ENCODE peak calls at places on chromosomes 6 and 20, in eight cellular contexts. Z is right cardiac atrium; Q is body of pancreas; O is lower lobe of right lung; Y is CD8-positive, alpha-beta memory T cell; F is neural progenitor cell; U is psoas muscle; V is uterus. S is an unnamed sample.
A peak's percentile ranks its signal among the peaks of the same experiment; 100 is the strongest.

GRCh38 chr6:102812242-102812641 is 1418.7 kb downstream of the GRIK2 start:
- DNase-seq in Z (no peak), Q (no peak), O (no peak), Y (no peak), F (no peak), U (no peak), V (no peak), S (no peak)

GRCh38 chr6:52937908-52938307 is 28.4 kb upstream of the GSTA3 start:
- DNase-seq in Z (no peak), Q (no peak), O (no peak), Y (no peak), F (no peak), U (no peak), V (no peak), S (no peak)

GRCh38 chr6:39342692-39343460 is 20.4 kb upstream of the KCNK16 start:
- DNase-seq in Z (no peak), Q (no peak), O (no peak), Y (no peak), F (no peak), U (no peak), V (no peak), S (no peak)

GRCh38 chr6:34065470-34066283 is 80.2 kb downstream of the GRM4 start:
- DNase-seq in Z (peak; percentile 59), Q (no peak), O (no peak), Y (no peak), F (no peak), U (no peak), V (peak; percentile 51), S (peak; percentile 68)

GRCh38 chr20:35575958-35576357 is 34.1 kb downstream of the ERGIC3 start:
- DNase-seq in Z (no peak), Q (no peak), O (no peak), Y (no peak), F (no peak), U (peak; percentile 6), V (no peak), S (no peak)

GRCh38 chr6:33826537-33826936 is 22.7 kb upstream of the MLN start:
- DNase-seq in Z (no peak), Q (no peak), O (no peak), Y (no peak), F (no peak), U (no peak), V (no peak), S (no peak)

GRCh38 chr6:47162793-47163192 is 120.7 kb upstream of the ADGRF1 start:
- DNase-seq in Z (no peak), Q (no peak), O (no peak), Y (no peak), F (no peak), U (no peak), V (no peak), S (no peak)

GRCh38 chr6:153328194-153328593 is 197.1 kb upstream of the RGS17 start:
- DNase-seq in Z (no peak), Q (no peak), O (no peak), Y (no peak), F (no peak), U (no peak), V (no peak), S (no peak)

GRCh38 chr20:11235058-11235457 is 561.3 kb upstream of the JAG1 start:
- DNase-seq in Z (no peak), Q (no peak), O (no peak), Y (no peak), F (no peak), U (no peak), V (no peak), S (no peak)

GRCh38 chr6:51108563-51109234 is 290.0 kb downstream of the TFAP2B start:
- DNase-seq in Z (no peak), Q (no peak), O (no peak), Y (no peak), F (no peak), U (no peak), V (no peak), S (no peak)

GRCh38 chr6:139028242-139028657 is 295 bp upstream of the ABRACL start:
- DNase-seq in Z (no peak), Q (peak; percentile 59), O (no peak), Y (no peak), F (peak; percentile 72), U (no peak), V (no peak), S (no peak)

GRCh38 chr6:139028658-139029469 is at the start of gene ABRACL:
- DNase-seq in Z (peak; percentile 64), Q (peak; percentile 56), O (peak; percentile 78), Y (peak; percentile 64), F (peak; percentile 52), U (peak; percentile 70), V (peak; percentile 58), S (peak; percentile 34)

GRCh38 chr6:139030211-139030530 is 1.6 kb downstream of the ABRACL start:
- DNase-seq in Z (no peak), Q (no peak), O (no peak), Y (no peak), F (peak; percentile 41), U (no peak), V (no peak), S (no peak)

GRCh38 chr6:139029470-139030210 is 1.1 kb downstream of the ABRACL start:
- DNase-seq in Z (peak; percentile 70), Q (peak; percentile 64), O (peak; percentile 84), Y (no peak), F (peak; percentile 63), U (peak; percentile 79), V (peak; percentile 54), S (no peak)

DNA sequence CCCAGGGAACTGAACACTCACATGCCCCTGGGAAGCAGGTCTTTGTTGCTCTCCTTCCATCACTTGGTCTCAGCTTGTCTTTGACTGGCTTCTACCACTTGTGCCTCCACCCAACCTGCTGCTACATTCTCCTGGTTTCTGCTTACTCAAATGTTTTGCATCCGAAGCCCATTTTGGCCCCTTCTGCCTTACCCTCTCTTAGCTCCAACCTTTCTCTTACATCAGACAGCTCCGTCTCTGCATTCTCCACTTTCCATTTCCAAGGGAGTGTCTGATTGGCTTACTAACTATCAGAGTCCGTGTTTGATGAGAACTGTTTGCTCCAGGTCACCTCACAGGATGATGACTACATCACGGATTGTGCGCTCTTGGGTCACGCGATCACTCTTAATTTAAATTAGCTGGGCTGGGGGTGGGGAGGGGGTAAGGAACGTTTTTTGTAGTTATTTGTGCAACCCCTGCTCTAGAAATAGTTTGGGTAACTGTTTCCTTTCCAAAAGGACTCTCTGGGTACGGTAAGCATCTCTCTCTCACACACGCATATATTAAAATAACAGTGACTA is 844 bp upstream of the ABRACL start:
- DNase-seq in Z (no peak), Q (no peak), O (no peak), Y (no peak), F (peak; percentile 42), U (no peak), V (no peak), S (no peak)
- H3K4me3 ChIP-seq in Z (peak overlapping the region; percentile 72), Q (no peak overlapping the region), O (peak overlapping the region; percentile 85), Y (peak overlapping the region; percentile 70), F (peak overlapping the region; percentile 88), U (peak overlapping the region; percentile 92), V (peak overlapping the region; percentile 59), S (no peak overlapping the region)

GRCh38 chr6:3405182-3405518 is 51.7 kb downstream of the SLC22A23 start:
- DNase-seq in Z (no peak), Q (no peak), O (no peak), Y (no peak), F (no peak), U (no peak), V (no peak), S (no peak)

GRCh38 chr6:3407840-3408239 is 49.0 kb downstream of the SLC22A23 start:
- DNase-seq in Z (no peak), Q (no peak), O (no peak), Y (no peak), F (no peak), U (no peak), V (no peak), S (no peak)

GRCh38 chr6:3406928-3407809 is 49.7 kb downstream of the SLC22A23 start:
- DNase-seq in Z (no peak), Q (no peak), O (no peak), Y (no peak), F (no peak), U (no peak), V (no peak), S (no peak)

GRCh38 chr6:3406362-3406809 is 50.5 kb downstream of the SLC22A23 start:
- DNase-seq in Z (no peak), Q (no peak), O (no peak), Y (no peak), F (no peak), U (no peak), V (no peak), S (no peak)

GRCh38 chr6:3405679-3406078 is 51.2 kb downstream of the SLC22A23 start:
- DNase-seq in Z (no peak), Q (no peak), O (no peak), Y (no peak), F (no peak), U (no peak), V (no peak), S (no peak)
- H3K4me1 ChIP-seq in Z (no peaks in the 10 kb centered on the region), Q (peaks cover 88% of the 10 kb centered on the region), O (peaks cover 39% of the 10 kb centered on the region), Y (no peaks in the 10 kb centered on the region), F (peaks cover 4% of the 10 kb centered on the region), U (peaks cover 33% of the 10 kb centered on the region), V (no peaks in the 10 kb centered on the region), S (no peaks in the 10 kb centered on the region)

GRCh38 chr6:75350156-75350555 is 65.6 kb upstream of the TMEM30A start:
- DNase-seq in Z (no peak), Q (no peak), O (no peak), Y (no peak), F (no peak), U (no peak), V (no peak), S (no peak)
- H3K4me3 ChIP-seq in Z (peak overlapping the region; percentile 55), Q (no peak overlapping the region), O (no peak overlapping the region), Y (no peak overlapping the region), F (peak overlapping the region; percentile 49), U (no peak overlapping the region), V (no peak overlapping the region), S (peak overlapping the region; percentile 78)

GRCh38 chr20:48814633-48815032 is 13.2 kb downstream of the PREX1 start:
- DNase-seq in Z (no peak), Q (no peak), O (no peak), Y (no peak), F (no peak), U (no peak), V (no peak), S (no peak)
- H3K4me1 ChIP-seq in Z (no peaks in the 10 kb centered on the region), Q (no peaks in the 10 kb centered on the region), O (peaks cover 63% of the 10 kb centered on the region), Y (peaks cover 84% of the 10 kb centered on the region), F (peaks cover 3% of the 10 kb centered on the region), U (no peaks in the 10 kb centered on the region), V (no peaks in the 10 kb centered on the region), S (no peaks in the 10 kb centered on the region)